ENCODE peak calls at places on chromosomes 4 and X, in ten cellular contexts. L is HS-27A; S is ureter; E is T-helper 9 cell; N is effector memory CD4-positive, alpha-beta T cell; R is NCI-H2081; W is right atrium auricular region; K is cardiac muscle cell; P is mesenteric fat pad; F is effector memory CD8-positive, alpha-beta T cell. Y is an unnamed sample.
A peak's percentile ranks its signal among the peaks of the same experiment; 100 is the strongest.

GRCh38 chrX:30875957-30876356 is 13.1 kb downstream of the TAB3 start:
- DNase-seq in W (no peak), N (no peak), R (no peak), L (no peak), F (no peak), E (no peak), S (no peak), P (no peak), K (no peak), Y (no peak)

GRCh38 chr4:41339812-41340809 is 83.4 kb downstream of the UCHL1 start:
- DNase-seq in E (no peak), N (no peak), L (no peak), P (no peak), F (no peak), S (no peak), K (no peak), R (peak; percentile 31), W (no peak), Y (peak; percentile 87)

GRCh38 chrX:11261260-11261659 is 32.0 kb upstream of the AMELX start:
- DNase-seq in N (no peak), L (peak; percentile 29), K (no peak), W (no peak), R (no peak), S (no peak), F (no peak), P (no peak), E (no peak), Y (no peak)

GRCh38 chr4:169311643-169312365 is 41.0 kb upstream of the SH3RF1 start:
- DNase-seq in P (no peak), R (peak; percentile 3), L (no peak), K (peak; percentile 78), S (no peak), W (no peak), N (no peak), E (no peak), F (no peak), Y (peak; percentile 94)

GRCh38 chr4:84502955-84503373 is 3.9 kb upstream of the NKX6-1 start:
- DNase-seq in F (no peak), L (no peak), W (no peak), S (no peak), E (no peak), R (no peak), N (no peak), K (no peak), P (no peak), Y (no peak)

GRCh38 chr4:100372432-100372831 is 145.4 kb downstream of the EMCN start:
- DNase-seq in N (no peak), S (no peak), W (no peak), K (peak; percentile 33), R (no peak), L (no peak), F (no peak), P (no peak), E (no peak), Y (peak; percentile 67)

GRCh38 chr4:40377462-40378385 is 42.6 kb downstream of the CHRNA9 start:
- DNase-seq in K (no peak), N (no peak), S (no peak), W (no peak), E (no peak), F (no peak), P (no peak), R (no peak), L (no peak), Y (no peak)

GRCh38 chr4:1356181-1356998 is 9.4 kb downstream of the UVSSA start:
- DNase-seq in E (peak; percentile 42), W (peak; percentile 72), K (peak; percentile 82), L (no peak), F (peak; percentile 24), P (no peak), S (no peak), N (no peak), R (peak; percentile 23), Y (peak; percentile 90)

GRCh38 chrX:149830192-149830873 is 48.6 kb downstream of the MAGEA9 start:
- DNase-seq in W (no peak), F (peak; percentile 36), K (peak; percentile 34), S (no peak), P (no peak), L (no peak), E (peak; percentile 7), R (no peak), N (peak; percentile 1), Y (peak; percentile 72)

GRCh38 chr4:28225689-28226353 is 1365.2 kb downstream of the STIM2 start:
- DNase-seq in E (no peak), N (no peak), L (no peak), S (no peak), K (no peak), R (no peak), W (no peak), F (no peak), P (no peak), Y (no peak)

GRCh38 chrX:130719399-130719798 is 183.6 kb downstream of the ENOX2 start:
- DNase-seq in E (no peak), N (no peak), R (no peak), L (no peak), S (no peak), F (no peak), W (no peak), P (no peak), K (no peak), Y (no peak)

GRCh38 chr4:189204616-189205015 is 736.1 kb upstream of the FRG1 start:
- DNase-seq in E (no peak), N (no peak), F (no peak), K (no peak), R (no peak), P (no peak), S (no peak), W (no peak), L (no peak), Y (peak; percentile 5)

GRCh38 chr4:172481802-172482508 is 668.8 kb downstream of the GALNTL6 start:
- DNase-seq in W (no peak), K (no peak), N (no peak), L (no peak), P (no peak), R (no peak), F (no peak), S (no peak), E (no peak), Y (no peak)

GRCh38 chr4:33060873-33061542 is 2340.8 kb downstream of the PCDH7 start:
- DNase-seq in E (no peak), K (peak; percentile 79), L (no peak), F (no peak), R (peak; percentile 57), P (no peak), S (peak; percentile 50), W (no peak), N (no peak), Y (peak; percentile 91)

GRCh38 chr4:99685234-99685633 is 27.6 kb upstream of the C4orf54 start:
- DNase-seq in R (no peak), N (no peak), E (no peak), W (no peak), L (no peak), P (no peak), K (no peak), F (no peak), S (no peak), Y (no peak)

GRCh38 chrX:134734343-134735001 is 76.2 kb upstream of the PLAC1 start:
- DNase-seq in L (peak; percentile 82), W (no peak), E (no peak), S (no peak), R (peak; percentile 70), N (no peak), F (no peak), K (no peak), P (no peak), Y (no peak)

GRCh38 chrX:149152941-149153340 is 352.2 kb downstream of the IDS start:
- DNase-seq in F (no peak), P (no peak), K (no peak), N (no peak), W (no peak), S (no peak), R (no peak), L (no peak), E (no peak), Y (no peak)

GRCh38 chr4:55272576-55272975 is 73.5 kb upstream of the SRD5A3 start:
- DNase-seq in S (no peak), K (no peak), R (no peak), E (no peak), L (no peak), F (no peak), W (no peak), P (no peak), N (no peak), Y (peak; percentile 6)

GRCh38 chr4:3406431-3406830 is 35.3 kb upstream of the HGFAC start:
- DNase-seq in E (no peak), F (no peak), P (peak; percentile 83), N (no peak), W (no peak), S (no peak), L (no peak), R (no peak), K (no peak), Y (no peak)